ENCODE peak calls at places on chromosomes 12 and 14, in nine cellular contexts. One of them, this sample, is unnamed.

GRCh38 chr12:76274699-76275098 is 73.5 kb downstream of the BBS10 start:
- DNase-seq in PC-3: no peak
- DNase-seq in GM23248: peak; percentile 63
- DNase-seq in uterus: no peak
- DNase-seq in spleen: no peak
- DNase-seq in substantia nigra: no peak
- DNase-seq in A673: no peak
- DNase-seq in fibroblast of lung: no peak
- DNase-seq in IMR-90: peak; percentile 77
- DNase-seq in this sample: no peak

GRCh38 chr12:24444634-24445033 is 495.2 kb upstream of the SOX5 start:
- DNase-seq in substantia nigra: no peak
- DNase-seq in IMR-90: no peak
- DNase-seq in GM23248: no peak
- DNase-seq in uterus: no peak
- DNase-seq in fibroblast of lung: no peak
- DNase-seq in PC-3: no peak
- DNase-seq in A673: no peak
- DNase-seq in spleen: no peak
- DNase-seq in this sample: no peak

GRCh38 chr12:68977909-68978610 is 45.1 kb upstream of the CPM start:
- DNase-seq in fibroblast of lung: no peak
- DNase-seq in substantia nigra: peak; percentile 33
- DNase-seq in spleen: no peak
- DNase-seq in uterus: no peak
- DNase-seq in GM23248: no peak
- DNase-seq in IMR-90: no peak
- DNase-seq in PC-3: no peak
- DNase-seq in A673: no peak
- DNase-seq in this sample: no peak

GRCh38 chr14:69231486-69231885 is 28.5 kb upstream of the GALNT16 start:
- DNase-seq in substantia nigra: no peak
- DNase-seq in fibroblast of lung: no peak
- DNase-seq in PC-3: no peak
- DNase-seq in spleen: no peak
- DNase-seq in IMR-90: no peak
- DNase-seq in uterus: no peak
- DNase-seq in GM23248: no peak
- DNase-seq in A673: no peak
- DNase-seq in this sample: no peak

GRCh38 chr12:63826002-63826585 is 18.4 kb upstream of the SRGAP1 start:
- DNase-seq in IMR-90: peak; percentile 82
- DNase-seq in spleen: no peak
- DNase-seq in GM23248: peak; percentile 86
- DNase-seq in PC-3: peak; percentile 80
- DNase-seq in substantia nigra: peak; percentile 8
- DNase-seq in A673: peak; percentile 73
- DNase-seq in fibroblast of lung: peak; percentile 90
- DNase-seq in uterus: no peak
- DNase-seq in this sample: no peak

GRCh38 chr12:7961395-7962188 is 25.6 kb upstream of the SLC2A3 start:
- DNase-seq in uterus: no peak
- DNase-seq in PC-3: no peak
- DNase-seq in substantia nigra: no peak
- DNase-seq in A673: no peak
- DNase-seq in fibroblast of lung: peak; percentile 74
- DNase-seq in spleen: no peak
- DNase-seq in IMR-90: peak; percentile 88
- DNase-seq in GM23248: no peak
- DNase-seq in this sample: no peak

GRCh38 chr12:122183588-122183940 is 641 bp downstream of the LRRC43 start:
- DNase-seq in substantia nigra: no peak
- DNase-seq in A673: no peak
- DNase-seq in PC-3: no peak
- DNase-seq in uterus: no peak
- DNase-seq in spleen: no peak
- DNase-seq in GM23248: no peak
- DNase-seq in IMR-90: no peak
- DNase-seq in fibroblast of lung: no peak
- DNase-seq in this sample: peak; percentile 63

GRCh38 chr12:109820921-109821381 is 12.2 kb downstream of the TRPV4 start:
- DNase-seq in PC-3: no peak
- DNase-seq in substantia nigra: no peak
- DNase-seq in A673: no peak
- DNase-seq in GM23248: no peak
- DNase-seq in spleen: no peak
- DNase-seq in IMR-90: no peak
- DNase-seq in uterus: no peak
- DNase-seq in fibroblast of lung: no peak
- DNase-seq in this sample: no peak

GRCh38 chr14:87503711-87504110 is 489.3 kb downstream of the GALC start:
- DNase-seq in A673: peak; percentile 12
- DNase-seq in spleen: no peak
- DNase-seq in fibroblast of lung: no peak
- DNase-seq in uterus: no peak
- DNase-seq in IMR-90: no peak
- DNase-seq in substantia nigra: no peak
- DNase-seq in PC-3: no peak
- DNase-seq in GM23248: no peak
- DNase-seq in this sample: no peak

GRCh38 chr12:7989827-7990491 is 42.6 kb upstream of the FOXJ2 start:
- DNase-seq in uterus: no peak
- DNase-seq in GM23248: no peak
- DNase-seq in spleen: peak; percentile 91
- DNase-seq in IMR-90: peak; percentile 12
- DNase-seq in fibroblast of lung: no peak
- DNase-seq in substantia nigra: no peak
- DNase-seq in PC-3: no peak
- DNase-seq in A673: peak; percentile 36
- DNase-seq in this sample: no peak

GRCh38 chr12:76138656-76139055 is 54.2 kb upstream of the NAP1L1 start:
- DNase-seq in substantia nigra: no peak
- DNase-seq in fibroblast of lung: no peak
- DNase-seq in GM23248: no peak
- DNase-seq in PC-3: no peak
- DNase-seq in A673: no peak
- DNase-seq in IMR-90: no peak
- DNase-seq in spleen: no peak
- DNase-seq in uterus: no peak
- DNase-seq in this sample: no peak

DNA sequence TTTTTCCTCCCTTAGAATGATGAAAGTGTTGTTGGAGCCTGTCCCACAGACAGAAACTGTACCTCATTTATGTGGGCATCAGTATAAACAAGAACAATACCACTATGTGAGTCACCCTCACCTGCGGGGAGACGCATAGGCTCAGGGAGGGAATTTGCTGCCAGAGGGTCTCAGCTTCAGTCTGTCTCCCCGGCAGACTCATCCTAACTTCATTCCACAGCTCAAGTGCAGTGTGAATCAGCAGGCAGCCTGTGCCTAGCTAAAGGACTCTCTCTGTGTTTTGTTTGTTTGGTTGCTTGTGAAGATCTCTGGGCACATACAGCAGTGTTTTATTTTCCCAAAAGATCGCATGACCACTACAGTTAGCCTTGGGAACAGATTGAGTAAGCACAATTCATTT is 98.9 kb downstream of the PRKCH start:
- DNase-seq in GM23248: peak; percentile 6
- DNase-seq in uterus: no peak
- DNase-seq in PC-3: peak; percentile 88
- DNase-seq in A673: no peak
- DNase-seq in IMR-90: peak; percentile 5
- DNase-seq in substantia nigra: no peak
- DNase-seq in spleen: no peak
- DNase-seq in fibroblast of lung: no peak
- DNase-seq in this sample: peak; percentile 76
- H3K27ac ChIP-seq in GM23248: no peak overlapping the region
- H3K27ac ChIP-seq in uterus: no peak overlapping the region
- H3K27ac ChIP-seq in PC-3: peak overlapping the region; percentile 67
- H3K27ac ChIP-seq in A673: no peak overlapping the region
- H3K27ac ChIP-seq in IMR-90: no peak overlapping the region
- H3K27ac ChIP-seq in substantia nigra: no peak overlapping the region
- H3K27ac ChIP-seq in spleen: no peak overlapping the region
- H3K27ac ChIP-seq in fibroblast of lung: no peak overlapping the region
- H3K27ac ChIP-seq in this sample: no peak overlapping the region

GRCh38 chr14:49946320-49947141 is 53.6 kb downstream of the ARF6 start:
- DNase-seq in fibroblast of lung: peak; percentile 65
- DNase-seq in spleen: no peak
- DNase-seq in A673: peak; percentile 94
- DNase-seq in substantia nigra: no peak
- DNase-seq in uterus: no peak
- DNase-seq in GM23248: peak; percentile 80
- DNase-seq in IMR-90: peak; percentile 68
- DNase-seq in PC-3: peak; percentile 93
- DNase-seq in this sample: no peak

GRCh38 chr14:49953196-49953595 is 60.3 kb downstream of the ARF6 start:
- DNase-seq in substantia nigra: no peak
- DNase-seq in uterus: no peak
- DNase-seq in GM23248: no peak
- DNase-seq in spleen: no peak
- DNase-seq in PC-3: no peak
- DNase-seq in IMR-90: no peak
- DNase-seq in fibroblast of lung: no peak
- DNase-seq in A673: no peak
- DNase-seq in this sample: peak; percentile 45

GRCh38 chr14:49951946-49952345 is 59.1 kb downstream of the ARF6 start:
- DNase-seq in A673: no peak
- DNase-seq in GM23248: no peak
- DNase-seq in spleen: no peak
- DNase-seq in fibroblast of lung: no peak
- DNase-seq in uterus: no peak
- DNase-seq in substantia nigra: no peak
- DNase-seq in PC-3: peak; percentile 70
- DNase-seq in IMR-90: no peak
- DNase-seq in this sample: peak; percentile 10

GRCh38 chr14:49954171-49954631 is 61.3 kb downstream of the ARF6 start:
- DNase-seq in fibroblast of lung: peak; percentile 15
- DNase-seq in IMR-90: peak; percentile 71
- DNase-seq in substantia nigra: no peak
- DNase-seq in GM23248: peak; percentile 83
- DNase-seq in A673: no peak
- DNase-seq in spleen: no peak
- DNase-seq in PC-3: no peak
- DNase-seq in uterus: no peak
- DNase-seq in this sample: peak; percentile 32

GRCh38 chr14:49950275-49951250 is 57.7 kb downstream of the ARF6 start:
- DNase-seq in GM23248: no peak
- DNase-seq in substantia nigra: no peak
- DNase-seq in fibroblast of lung: no peak
- DNase-seq in PC-3: peak; percentile 96
- DNase-seq in uterus: no peak
- DNase-seq in spleen: no peak
- DNase-seq in A673: peak; percentile 71
- DNase-seq in IMR-90: no peak
- DNase-seq in this sample: no peak
- H3K27ac ChIP-seq in GM23248: no peak overlapping the region
- H3K27ac ChIP-seq in substantia nigra: no peak overlapping the region
- H3K27ac ChIP-seq in fibroblast of lung: no peak overlapping the region
- H3K27ac ChIP-seq in PC-3: peak overlapping the region; percentile 94
- H3K27ac ChIP-seq in uterus: no peak overlapping the region
- H3K27ac ChIP-seq in spleen: no peak overlapping the region
- H3K27ac ChIP-seq in A673: no peak overlapping the region
- H3K27ac ChIP-seq in IMR-90: no peak overlapping the region
- H3K27ac ChIP-seq in this sample: no peak overlapping the region

DNA sequence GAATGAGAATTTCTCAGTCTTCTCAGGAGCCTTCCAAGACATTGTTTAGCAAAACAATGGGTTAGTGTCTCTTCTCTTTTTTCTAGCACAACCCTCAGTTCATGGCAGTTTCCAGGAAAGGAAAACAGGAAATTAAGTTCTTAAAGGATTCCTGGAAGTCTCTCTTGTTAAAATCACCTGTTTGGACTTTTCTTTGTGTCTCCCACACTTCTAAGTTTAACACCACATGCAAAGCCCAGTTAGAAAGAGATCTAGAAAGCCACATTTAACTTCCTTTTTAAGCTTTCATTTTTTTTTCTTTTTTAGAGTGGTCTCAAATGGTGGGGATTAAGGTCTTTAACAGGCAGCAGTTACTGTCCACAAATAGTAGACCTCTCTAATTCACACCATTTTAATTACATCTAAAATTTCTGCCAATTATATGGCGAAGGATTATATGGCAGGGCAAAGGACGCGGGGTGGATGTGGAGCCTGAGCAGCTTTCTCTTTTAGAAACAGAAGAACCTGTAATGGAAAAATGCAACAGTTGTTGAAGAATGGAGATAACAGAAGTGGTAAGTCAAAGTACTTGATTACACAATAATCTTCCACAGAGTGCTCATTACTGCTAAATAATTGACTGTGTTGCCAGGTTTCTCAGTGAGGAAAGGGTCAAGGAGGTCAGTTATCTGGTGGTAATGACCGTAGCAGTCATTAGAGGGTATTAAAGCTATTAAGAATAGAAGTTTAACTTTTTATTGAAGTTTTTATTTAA is 298.6 kb downstream of the AKAP6 start:
- DNase-seq in spleen: no peak
- DNase-seq in PC-3: no peak
- DNase-seq in uterus: no peak
- DNase-seq in IMR-90: no peak
- DNase-seq in substantia nigra: no peak
- DNase-seq in GM23248: no peak
- DNase-seq in fibroblast of lung: no peak
- DNase-seq in A673: no peak
- DNase-seq in this sample: no peak
- H3K27ac ChIP-seq in spleen: no peak overlapping the region
- H3K27ac ChIP-seq in PC-3: no peak overlapping the region
- H3K27ac ChIP-seq in uterus: no peak overlapping the region
- H3K27ac ChIP-seq in IMR-90: no peak overlapping the region
- H3K27ac ChIP-seq in substantia nigra: no peak overlapping the region
- H3K27ac ChIP-seq in GM23248: no peak overlapping the region
- H3K27ac ChIP-seq in fibroblast of lung: no peak overlapping the region
- H3K27ac ChIP-seq in A673: no peak overlapping the region
- H3K27ac ChIP-seq in this sample: no peak overlapping the region

DNA sequence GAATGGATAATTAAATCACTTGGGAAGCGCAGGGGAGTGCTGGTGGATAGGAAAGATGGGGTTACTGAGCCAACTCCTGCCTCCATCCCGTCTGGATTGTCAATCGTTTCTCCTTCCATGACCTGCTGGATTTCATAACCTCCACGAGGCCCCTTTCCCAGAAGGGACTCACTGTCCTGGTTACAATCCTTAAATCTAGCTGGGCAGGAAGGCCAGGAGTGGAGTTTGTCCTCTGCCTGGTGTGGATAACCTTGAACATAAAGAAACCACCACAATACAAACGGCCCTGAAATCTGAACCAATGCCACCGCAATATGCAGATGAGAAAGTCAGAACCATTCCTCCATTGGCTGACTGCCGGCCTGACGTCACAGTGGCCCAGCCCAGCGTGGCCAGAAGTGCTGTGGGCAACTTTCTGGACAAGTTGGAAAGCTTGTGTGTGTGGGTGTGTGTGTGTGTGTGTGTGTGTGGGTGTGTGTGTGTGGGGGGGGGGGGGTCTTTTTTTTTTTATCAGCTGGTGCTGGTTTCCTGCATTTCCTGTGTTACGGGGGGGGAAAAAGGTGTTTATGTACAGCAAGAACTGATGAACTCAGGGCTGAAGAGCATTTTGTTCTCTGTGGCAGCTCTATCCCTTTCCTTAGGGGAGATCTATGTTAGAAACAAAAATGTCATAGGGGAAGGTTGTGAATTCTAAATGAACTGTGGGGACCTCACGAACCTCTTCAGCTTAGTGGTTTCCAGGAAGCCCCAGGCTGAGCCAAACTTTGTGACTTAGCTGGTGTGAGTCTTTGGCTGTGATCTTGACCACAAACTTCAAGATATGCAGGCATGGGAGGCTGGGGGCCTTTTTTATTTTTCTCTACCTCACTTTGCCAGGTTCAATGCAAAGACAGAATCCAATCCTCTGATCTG is 81.6 kb upstream of the MED13L start:
- DNase-seq in PC-3: peak; percentile 44
- DNase-seq in uterus: peak; percentile 94
- DNase-seq in IMR-90: peak; percentile 94
- DNase-seq in substantia nigra: peak; percentile 80
- DNase-seq in spleen: peak; percentile 95
- DNase-seq in fibroblast of lung: peak; percentile 98
- DNase-seq in A673: peak; percentile 95
- DNase-seq in GM23248: peak; percentile 92
- DNase-seq in this sample: peak; percentile 95
- H3K27ac ChIP-seq in PC-3: no peak overlapping the region
- H3K27ac ChIP-seq in uterus: peak overlapping the region; percentile 86
- H3K27ac ChIP-seq in IMR-90: peak overlapping the region; percentile 48
- H3K27ac ChIP-seq in substantia nigra: peak overlapping the region; percentile 11
- H3K27ac ChIP-seq in spleen: peak overlapping the region; percentile 81
- H3K27ac ChIP-seq in fibroblast of lung: peak overlapping the region; percentile 74
- H3K27ac ChIP-seq in A673: peak overlapping the region; percentile 76
- H3K27ac ChIP-seq in GM23248: peak overlapping the region; percentile 62
- H3K27ac ChIP-seq in this sample: peak overlapping the region; percentile 94